ENCODE peak calls at places on chromosome 11, in ten cellular contexts. G is psoas muscle, E is AG10803, R is fibroblast of pulmonary artery, O is AG04450, B is foreskin fibroblast, F is WERI-Rb-1, L is cardiac muscle cell, J is osteocyte, A is pancreas. W is an unnamed sample.

GRCh38 chr11:101470414-101470813 is 113.4 kb downstream of the TRPC6 start:
- DNase-seq in G (no peak), F (no peak), O (no peak), R (no peak), E (peak), L (no peak), J (no peak), B (peak), A (no peak), W (no peak)

GRCh38 chr11:70463478-70464255 is 65.3 kb downstream of the CTTN start:
- DNase-seq in O (no peak), L (no peak), R (no peak), J (no peak), B (no peak), G (no peak), F (no peak), E (no peak), A (no peak), W (no peak)

GRCh38 chr11:39149214-39149613 is 2310.2 kb downstream of the LRRC4C start:
- DNase-seq in A (no peak), O (no peak), R (no peak), G (no peak), L (no peak), J (no peak), E (no peak), F (no peak), B (no peak), W (no peak)

GRCh38 chr11:118046964-118047700 is 29.7 kb upstream of the TMPRSS4 start:
- DNase-seq in F (no peak), R (no peak), A (no peak), L (no peak), J (no peak), E (no peak), O (no peak), B (no peak), G (peak), W (no peak)

GRCh38 chr11:57476883-57477506 is 16.7 kb downstream of the RTN4RL2 start:
- DNase-seq in J (no peak), B (peak), F (peak), O (no peak), A (peak), E (no peak), R (no peak), G (peak), L (peak), W (no peak)

GRCh38 chr11:70158201-70158600 is 44.9 kb upstream of the FADD start:
- DNase-seq in B (peak), R (peak), E (peak), J (no peak), G (peak), F (peak), A (no peak), L (peak), O (no peak), W (no peak)

GRCh38 chr11:126624491-126624890 is 269.0 kb downstream of the ST3GAL4 start:
- DNase-seq in J (no peak), B (no peak), R (no peak), F (peak), L (no peak), O (no peak), A (no peak), E (peak), G (no peak), W (no peak)

GRCh38 chr11:83855237-83855636 is 569.1 kb upstream of the CCDC90B start:
- DNase-seq in J (no peak), E (no peak), B (no peak), O (no peak), G (no peak), F (no peak), L (no peak), A (no peak), R (no peak), W (no peak)

GRCh38 chr11:33701831-33702230 is 1.2 kb upstream of the C11orf91 start:
- DNase-seq in B (peak), R (peak), A (no peak), J (no peak), O (no peak), L (no peak), E (peak), G (no peak), F (no peak), W (no peak)

GRCh38 chr11:17412488-17413180 is 24.2 kb upstream of the KCNJ11 start:
- DNase-seq in O (no peak), B (no peak), E (no peak), R (no peak), G (no peak), A (no peak), J (no peak), L (no peak), F (peak), W (no peak)

GRCh38 chr11:2968501-2968900 is 23.6 kb downstream of the NAP1L4 start:
- DNase-seq in F (no peak), G (no peak), L (no peak), B (no peak), O (no peak), A (no peak), E (no peak), R (no peak), J (no peak), W (no peak)

GRCh38 chr11:79441159-79441875 is 487 bp upstream of the TENM4 start:
- DNase-seq in G (no peak), B (peak), O (no peak), E (peak), J (no peak), A (no peak), R (no peak), L (no peak), F (no peak), W (no peak)

GRCh38 chr11:46727952-46728658 is 9.1 kb downstream of the F2 start:
- DNase-seq in F (no peak), J (no peak), O (no peak), G (no peak), E (no peak), B (no peak), A (no peak), R (no peak), L (no peak), W (no peak)

GRCh38 chr11:2517016-2517385 is 72.2 kb downstream of the KCNQ1 start:
- DNase-seq in J (peak), B (no peak), A (peak), G (peak), R (no peak), E (no peak), L (no peak), O (no peak), F (peak), W (no peak)

GRCh38 chr11:122317337-122317736 is 201.3 kb upstream of the BLID start:
- DNase-seq in A (no peak), O (peak), L (no peak), J (no peak), R (peak), B (peak), F (no peak), G (no peak), E (peak), W (no peak)

GRCh38 chr11:124467376-124468061 is 22.0 kb upstream of the OR8B8 start:
- DNase-seq in A (no peak), G (no peak), B (no peak), E (no peak), O (no peak), L (no peak), R (peak), F (no peak), J (no peak), W (no peak)

GRCh38 chr11:44950036-44950624 is 553 bp downstream of the TP53I11 start:
- DNase-seq in G (peak), R (no peak), O (no peak), B (no peak), A (no peak), L (peak), E (no peak), F (no peak), J (no peak), W (no peak)

GRCh38 chr11:69638941-69639681 is 1.8 kb upstream of the CCND1 start:
- DNase-seq in F (peak), R (peak), L (peak), J (peak), A (peak), E (peak), B (peak), O (peak), G (peak), W (peak)

GRCh38 chr11:81496566-81496965 is 1237.1 kb downstream of the FAM181B start:
- DNase-seq in J (no peak), A (no peak), E (no peak), G (no peak), L (no peak), B (no peak), F (no peak), R (no peak), O (no peak), W (no peak)

GRCh38 chr11:76656087-76656531 is 14.4 kb downstream of the LRRC32 start:
- DNase-seq in L (no peak), E (no peak), B (no peak), A (no peak), F (no peak), R (no peak), O (no peak), G (no peak), J (no peak), W (peak)

GRCh38 chr11:65132988-65133700 is 1.2 kb downstream of the SYVN1 start:
- DNase-seq in F (peak), G (no peak), R (no peak), B (no peak), A (peak), J (no peak), E (no peak), O (no peak), L (no peak), W (no peak)

GRCh38 chr11:135008001-135008405 is 596.0 kb upstream of the B3GAT1 start:
- DNase-seq in L (no peak), O (no peak), F (no peak), R (no peak), G (no peak), A (no peak), J (no peak), E (no peak), B (no peak), W (no peak)

GRCh38 chr11:135075740-135076139 is 663.7 kb upstream of the B3GAT1 start:
- DNase-seq in F (peak), A (peak), J (peak), R (peak), E (peak), G (peak), O (no peak), L (peak), B (peak), W (peak)

GRCh38 chr11:118211006-118211405 is 13.8 kb downstream of the JAML start:
- DNase-seq in O (no peak), B (peak), G (no peak), L (no peak), R (peak), A (no peak), J (no peak), E (peak), F (no peak), W (no peak)

GRCh38 chr11:93842461-93842860 is 8.0 kb downstream of the VSTM5 start:
- DNase-seq in G (no peak), B (peak), R (peak), L (no peak), J (no peak), E (peak), O (peak), F (no peak), A (no peak), W (no peak)

GRCh38 chr11:14826580-14826979 is 65.5 kb downstream of the CYP2R1 start:
- DNase-seq in L (no peak), A (no peak), R (no peak), F (no peak), J (no peak), O (no peak), E (no peak), B (no peak), G (no peak), W (no peak)

GRCh38 chr11:80146231-80146630 is 705.4 kb upstream of the TENM4 start:
- DNase-seq in F (no peak), A (no peak), E (no peak), L (no peak), J (no peak), O (no peak), B (no peak), R (no peak), G (no peak), W (no peak)

GRCh38 chr11:86524603-86525352 is 147.6 kb downstream of the ME3 start:
- DNase-seq in E (peak), B (peak), F (no peak), L (no peak), O (no peak), J (no peak), G (no peak), R (peak), A (no peak), W (no peak)

GRCh38 chr11:66841861-66842260 is 1.4 kb upstream of the RCE1 start:
- DNase-seq in F (no peak), R (no peak), J (no peak), L (no peak), E (no peak), G (no peak), B (no peak), O (no peak), A (no peak), W (no peak)

GRCh38 chr11:104148074-104148473 is 15.9 kb downstream of the PDGFD start:
- DNase-seq in O (no peak), J (no peak), B (peak), R (peak), L (no peak), F (no peak), A (no peak), G (no peak), E (peak), W (no peak)

GRCh38 chr11:4072668-4073285 is 21.8 kb upstream of the RRM1 start:
- DNase-seq in E (peak), B (peak), O (peak), F (peak), A (no peak), L (peak), J (no peak), G (no peak), R (peak), W (no peak)

GRCh38 chr11:16469968-16470367 is 113.6 kb upstream of the SOX6 start:
- DNase-seq in E (no peak), B (no peak), F (no peak), J (no peak), G (no peak), O (no peak), L (no peak), A (no peak), R (no peak), W (no peak)

GRCh38 chr11:79438631-79439429 is 2.0 kb downstream of the TENM4 start:
- DNase-seq in G (peak), F (no peak), B (peak), E (peak), R (no peak), O (no peak), J (no peak), A (peak), L (peak), W (no peak)

GRCh38 chr11:130785376-130786110 is 130.7 kb downstream of the SNX19 start:
- DNase-seq in L (no peak), B (no peak), J (peak), O (peak), R (peak), G (no peak), F (no peak), E (peak), A (no peak), W (no peak)

GRCh38 chr11:2378527-2379210 is 1.6 kb downstream of the CD81 start:
- DNase-seq in G (peak), A (peak), B (peak), E (peak), O (peak), R (peak), J (no peak), L (no peak), F (no peak), W (no peak)

DNA sequence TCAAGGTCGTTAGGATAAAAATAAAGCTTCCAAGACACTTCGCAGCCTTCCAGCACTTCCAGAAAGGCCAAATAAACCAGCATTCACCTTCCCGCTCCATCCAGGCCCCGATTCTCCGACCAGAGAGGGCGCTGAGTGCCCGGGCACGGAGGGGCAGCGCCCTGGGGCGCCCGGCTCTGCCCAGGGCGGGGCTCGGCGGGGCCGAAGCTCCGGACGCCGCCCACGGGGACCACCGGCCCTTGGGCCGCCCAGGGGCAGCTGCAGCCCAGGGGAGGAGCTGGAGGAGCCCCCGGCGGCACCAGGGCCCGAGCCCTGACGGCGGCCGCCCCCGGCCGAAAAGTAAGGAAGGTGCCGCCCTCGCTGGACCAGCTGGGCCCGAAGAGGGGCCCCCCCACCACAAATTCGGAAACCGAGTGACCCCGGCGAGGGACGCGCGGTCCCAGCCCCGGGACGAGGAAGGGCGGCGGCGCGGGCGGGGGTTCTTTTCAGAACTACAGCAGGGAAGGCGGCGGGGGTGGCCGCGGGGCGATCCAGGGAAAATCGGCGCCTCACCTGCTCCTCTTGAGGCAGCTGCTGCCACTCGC is 346 bp downstream of the ATL3 start:
- DNase-seq in E (no peak), R (peak), F (no peak), L (peak), J (peak), B (peak), G (peak), A (peak), O (no peak), W (no peak)
- TF ChIP-seq CTCF in E (peak), R (peak), F (peak), L (peak), J (peak), B (peak), G (peak), A (peak), O (peak), W (no peak)

DNA sequence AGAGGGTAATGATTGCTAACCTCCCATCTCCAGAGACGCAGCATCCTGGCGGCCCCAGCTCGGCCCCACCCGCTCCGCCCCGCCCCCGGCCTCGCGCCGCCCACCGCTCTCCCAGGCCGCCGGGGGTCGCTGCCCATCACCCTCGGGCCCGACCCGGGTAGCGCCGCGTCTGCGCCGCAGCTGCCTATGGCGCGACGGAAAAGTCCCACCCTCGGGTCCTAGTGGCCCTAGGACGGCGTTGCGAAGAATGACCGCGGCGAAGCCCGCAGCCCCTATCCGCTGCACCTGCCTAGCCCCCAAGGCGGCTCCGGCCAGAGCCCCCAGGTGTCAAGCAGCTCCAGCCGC is 457 bp downstream of the CPSF7 start:
- DNase-seq in R (peak), B (peak), G (peak), L (peak), E (peak), F (peak), J (peak), O (no peak), A (no peak), W (peak)
- TF ChIP-seq CTCF in R (no peak), B (no peak), G (peak), L (peak), E (no peak), F (peak), J (peak), O (no peak), A (no peak), W (no peak)

GRCh38 chr11:11956006-11956405 is 52.4 kb downstream of the DKK3 start:
- DNase-seq in F (no peak), G (peak), R (no peak), E (no peak), O (no peak), J (no peak), A (no peak), L (no peak), B (no peak), W (no peak)

GRCh38 chr11:11958403-11958802 is 50.0 kb downstream of the DKK3 start:
- DNase-seq in E (no peak), F (no peak), B (no peak), J (no peak), G (no peak), L (no peak), R (no peak), A (no peak), O (no peak), W (no peak)

GRCh38 chr11:11960687-11961086 is 47.7 kb downstream of the DKK3 start:
- DNase-seq in A (no peak), F (no peak), B (peak), O (no peak), G (no peak), J (no peak), E (no peak), R (peak), L (no peak), W (no peak)

GRCh38 chr11:11961399-11962028 is 46.9 kb downstream of the DKK3 start:
- DNase-seq in O (no peak), L (no peak), A (no peak), B (no peak), E (no peak), R (no peak), J (no peak), F (no peak), G (peak), W (no peak)

DNA sequence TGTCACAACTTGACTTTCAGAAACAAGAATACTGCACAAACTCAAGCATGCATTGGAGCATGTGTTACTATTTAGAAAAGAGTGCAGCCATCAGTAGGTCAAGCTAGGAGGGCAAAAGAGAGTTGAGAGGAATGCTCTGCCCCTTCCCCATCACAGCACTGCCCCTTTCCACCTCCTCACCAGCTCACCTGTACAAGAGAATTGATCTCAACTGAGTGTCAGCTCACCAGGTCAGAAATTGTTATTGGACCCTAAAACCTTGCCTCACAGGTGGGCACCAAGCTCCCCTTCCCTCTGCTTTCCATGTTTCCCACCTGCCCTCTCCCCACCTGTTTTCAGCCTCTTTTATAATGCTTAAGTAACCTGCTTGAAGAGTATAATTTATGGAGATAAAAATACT is 48.8 kb downstream of the DKK3 start:
- DNase-seq in G (no peak), L (no peak), R (no peak), B (no peak), O (no peak), E (no peak), A (no peak), F (no peak), J (no peak), W (no peak)
- TF ChIP-seq CTCF in G (no peak), L (no peak), R (no peak), B (no peak), O (no peak), E (no peak), A (no peak), F (no peak), J (no peak), W (no peak)

DNA sequence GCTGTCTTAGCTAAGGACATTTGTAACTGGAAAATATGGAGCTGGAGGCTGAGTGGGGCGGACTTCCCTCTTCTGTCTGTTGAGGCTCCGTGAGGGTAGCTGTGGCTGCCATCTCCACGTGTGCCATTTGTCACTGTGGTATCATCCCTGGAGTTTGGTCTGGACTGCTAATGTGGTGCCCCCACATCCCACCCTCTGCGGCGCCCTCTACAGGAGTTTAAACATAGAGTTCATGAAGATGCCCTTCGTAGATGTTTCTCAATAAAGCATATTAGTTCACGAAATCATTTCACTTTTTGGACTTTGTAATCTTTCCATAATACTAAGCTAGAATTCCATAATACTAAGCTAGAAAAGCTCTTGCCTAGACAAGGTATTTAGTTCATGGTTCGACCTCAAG is 52.4 kb downstream of the TECTA start:
- DNase-seq in E (no peak), G (no peak), J (no peak), A (no peak), B (no peak), O (no peak), F (no peak), L (no peak), R (no peak), W (no peak)
- TF ChIP-seq CTCF in E (no peak), G (no peak), J (no peak), A (no peak), B (no peak), O (no peak), F (peak), L (no peak), R (no peak), W (no peak)

GRCh38 chr11:116513894-116514293 is 258.9 kb downstream of the BUD13 start:
- DNase-seq in R (peak), L (peak), O (no peak), G (no peak), J (no peak), F (peak), B (peak), A (no peak), E (peak), W (no peak)
- TF ChIP-seq CTCF in R (peak), L (peak), O (peak), G (no peak), J (peak), F (peak), B (peak), A (no peak), E (peak), W (no peak)

DNA sequence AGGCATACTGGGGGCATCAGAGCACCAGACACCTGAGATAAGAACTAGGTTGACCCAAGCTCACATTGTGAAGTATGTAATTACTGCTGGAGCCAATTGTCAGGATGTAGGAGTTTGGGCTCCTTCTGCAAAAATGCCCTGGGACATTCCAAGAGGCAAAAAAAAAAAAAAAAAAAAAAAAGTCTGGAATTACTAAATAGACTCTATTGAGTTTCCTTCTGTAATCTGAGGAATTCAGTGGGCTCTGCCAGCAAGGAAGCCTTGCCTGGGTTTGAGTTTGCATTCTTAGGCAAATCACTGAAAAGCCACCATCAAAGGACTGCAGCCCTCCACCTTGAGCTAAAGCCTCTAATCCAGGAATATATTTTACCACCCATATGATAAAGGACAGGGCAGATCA is 8.0 kb upstream of the CAVIN3 start:
- DNase-seq in E (peak), A (no peak), O (no peak), G (no peak), F (no peak), L (no peak), R (peak), B (no peak), J (no peak), W (no peak)
- TF ChIP-seq CTCF in E (no peak), A (no peak), O (no peak), G (no peak), F (no peak), L (no peak), R (no peak), B (no peak), J (no peak), W (no peak)